ENCODE peak calls at places on chromosomes 16 and 17, in nine cellular contexts. O, A, K, I, Z, F, S, U and N are unnamed samples.

GRCh38 chr17:55770220-55770870 is 19.5 kb downstream of the PCTP start:
- DNase-seq in I (peak; percentile 36), K (no peak), Z (no peak), O (no peak), S (no peak), U (no peak), A (peak; percentile 87), F (no peak), N (no peak)

GRCh38 chr17:12627177-12627629 is 38.5 kb upstream of the MYOCD start:
- DNase-seq in K (no peak), F (no peak), I (peak; percentile 98), U (no peak), O (no peak), A (peak; percentile 87), S (no peak), Z (no peak), N (no peak)

GRCh38 chr17:52025231-52025630 is 133.3 kb downstream of the CA10 start:
- DNase-seq in I (peak; percentile 63), F (no peak), A (no peak), Z (no peak), O (no peak), U (no peak), K (no peak), S (no peak), N (no peak)

GRCh38 chr17:79627766-79628690 is 17.2 kb upstream of the RBFOX3 start:
- DNase-seq in K (no peak), A (no peak), I (no peak), F (peak; percentile 6), U (no peak), S (peak; percentile 10), O (no peak), Z (no peak), N (no peak)

GRCh38 chr17:80959330-80960036 is 32.2 kb upstream of the CHMP6 start:
- DNase-seq in S (no peak), O (no peak), A (peak; percentile 96), Z (no peak), K (no peak), F (no peak), U (peak; percentile 89), I (peak; percentile 79), N (no peak)

GRCh38 chr16:84237994-84238750 is 1.6 kb downstream of the KCNG4 start:
- DNase-seq in O (no peak), K (no peak), Z (no peak), S (no peak), A (no peak), U (no peak), I (no peak), F (no peak), N (no peak)

GRCh38 chr16:54193656-54194007 is 93.0 kb downstream of the IRX3 start:
- DNase-seq in I (peak; percentile 35), O (peak; percentile 29), Z (no peak), S (peak; percentile 46), K (no peak), F (peak; percentile 90), U (no peak), A (peak; percentile 75), N (peak; percentile 66)

GRCh38 chr16:89360760-89361435 is 129.5 kb downstream of the ANKRD11 start:
- DNase-seq in U (no peak), I (no peak), S (no peak), O (no peak), A (no peak), K (peak; percentile 26), Z (peak; percentile 69), F (no peak), N (peak; percentile 82)

GRCh38 chr16:56530872-56531271 is 11.0 kb upstream of the BBS2 start:
- DNase-seq in U (no peak), O (no peak), A (no peak), F (no peak), Z (no peak), S (no peak), I (peak; percentile 32), K (no peak), N (no peak)

GRCh38 chr17:18356624-18357023 is 6.7 kb downstream of the SHMT1 start:
- DNase-seq in U (no peak), K (no peak), Z (no peak), A (peak; percentile 5), I (peak; percentile 31), O (no peak), S (no peak), F (no peak), N (no peak)

GRCh38 chr16:71482569-71482968 is 6.6 kb downstream of the ZNF19 start:
- DNase-seq in I (no peak), A (no peak), K (no peak), Z (no peak), S (no peak), U (no peak), F (no peak), O (no peak), N (no peak)

GRCh38 chr16:53091508-53092211 is 36.9 kb downstream of the CHD9 start:
- DNase-seq in F (peak; percentile 57), O (peak; percentile 92), A (peak; percentile 92), S (no peak), Z (no peak), K (no peak), I (peak; percentile 92), U (no peak), N (peak; percentile 22)

GRCh38 chr17:51770031-51770759 is 388.3 kb downstream of the CA10 start:
- DNase-seq in Z (no peak), S (no peak), U (no peak), I (no peak), O (no peak), F (no peak), K (no peak), A (no peak), N (no peak)

GRCh38 chr16:88764913-88765349 is 20.1 kb downstream of the PIEZO1 start:
- DNase-seq in I (no peak), O (no peak), Z (no peak), A (no peak), K (no peak), F (peak; percentile 44), S (no peak), U (no peak), N (no peak)

GRCh38 chr17:27906623-27907022 is 13.5 kb upstream of the LYRM9 start:
- DNase-seq in K (no peak), F (no peak), A (no peak), Z (no peak), U (no peak), I (no peak), O (no peak), S (no peak), N (no peak)

GRCh38 chr17:34254651-34255380 is at the start of gene CCL2:
- DNase-seq in S (peak; percentile 53), I (peak; percentile 86), F (peak; percentile 63), A (peak; percentile 77), Z (no peak), U (no peak), K (no peak), O (no peak), N (no peak)

GRCh38 chr17:48970865-48971687 is 2.7 kb upstream of the GIP start:
- DNase-seq in O (no peak), U (no peak), F (no peak), A (no peak), S (no peak), K (no peak), I (no peak), Z (no peak), N (no peak)

GRCh38 chr16:75550211-75550662 is 5.8 kb downstream of the TMEM231 start:
- DNase-seq in O (no peak), A (no peak), U (peak; percentile 62), F (peak; percentile 62), Z (no peak), K (no peak), I (peak; percentile 47), S (no peak), N (peak; percentile 46)

GRCh38 chr17:83068641-83069570 is 10.5 kb upstream of the METRNL start:
- DNase-seq in S (no peak), F (no peak), O (no peak), U (no peak), Z (no peak), I (no peak), A (no peak), K (no peak), N (no peak)

GRCh38 chr17:72518810-72519597 is 398.2 kb downstream of the SOX9 start:
- DNase-seq in F (no peak), S (no peak), I (no peak), U (peak; percentile 34), O (peak; percentile 69), A (no peak), K (no peak), Z (no peak), N (no peak)

GRCh38 chr17:13114601-13115024 is 96.8 kb upstream of the ELAC2 start:
- DNase-seq in F (peak; percentile 69), U (no peak), K (no peak), I (peak; percentile 74), Z (no peak), O (no peak), A (peak; percentile 82), S (peak; percentile 49), N (peak; percentile 20)

GRCh38 chr16:2767891-2768290 is 9.2 kb downstream of the ELOB start:
- DNase-seq in S (no peak), F (no peak), A (no peak), U (no peak), I (no peak), K (no peak), O (no peak), Z (no peak), N (no peak)

GRCh38 chr17:48555616-48556533 is 11.0 kb upstream of the HOXB2 start:
- DNase-seq in A (no peak), I (peak; percentile 66), K (no peak), O (no peak), S (no peak), F (no peak), U (no peak), Z (no peak), N (no peak)